ENCODE peak calls at places on chromosomes 13 and 19, in nine cellular contexts. P is activated B cell treated with CpG ODN at 0.5 μM for 24 hours; R is posterior vena cava; L is GDM1; B is NCI-H1105 treated with DMSO at 0.1 percent for 48 hours; N is fibroblast of lung; Q is activated naive CD4-positive, alpha-beta T cell treated with anti-CD3 and anti-CD28 coated beads, Interleukin-2, amount 10 ng/mL, durations not matched to agents 7 days and 5 days; W is astrocyte of the spinal cord; A is ACHN. S is an unnamed sample.

GRCh38 chr19:41307090-41307875 is 2.7 kb upstream of the CCDC97 start:
- DNase-seq in P (no peak), R (peak; percentile 36), L (no peak), B (no peak), N (no peak), Q (peak; percentile 48), W (no peak), A (no peak), S (no peak)

GRCh38 chr19:2625434-2625833 is 77.1 kb downstream of the GNG7 start:
- DNase-seq in P (no peak), R (no peak), L (no peak), B (no peak), N (no peak), Q (no peak), W (no peak), A (no peak), S (no peak)

GRCh38 chr13:113962975-113963374 is 10.9 kb downstream of the C13orf46 start:
- DNase-seq in P (no peak), R (peak; percentile 78), L (no peak), B (no peak), N (no peak), Q (no peak), W (no peak), A (no peak), S (no peak)

GRCh38 chr19:6467384-6467783 is 3.3 kb downstream of the CRB3 start:
- DNase-seq in P (no peak), R (no peak), L (no peak), B (no peak), N (no peak), Q (no peak), W (no peak), A (no peak), S (no peak)

GRCh38 chr19:37079238-37079637 is 1.0 kb downstream of the ZNF420 start:
- DNase-seq in P (no peak), R (no peak), L (no peak), B (no peak), N (no peak), Q (no peak), W (no peak), A (no peak), S (no peak)

GRCh38 chr13:91347996-91348905 is 764 bp downstream of the MIR17HG start:
- DNase-seq in P (peak; percentile 74), R (peak; percentile 88), L (peak; percentile 63), B (no peak), N (peak; percentile 33), Q (peak; percentile 70), W (no peak), A (peak; percentile 27), S (no peak)

GRCh38 chr13:32037471-32037870 is 5.9 kb downstream of the FRY start:
- DNase-seq in P (no peak), R (no peak), L (no peak), B (no peak), N (no peak), Q (no peak), W (no peak), A (no peak), S (no peak)

GRCh38 chr13:94607939-94608338 is 6.3 kb downstream of the GPR180 start:
- DNase-seq in P (no peak), R (no peak), L (no peak), B (no peak), N (no peak), Q (no peak), W (no peak), A (no peak), S (no peak)

GRCh38 chr19:6066661-6067646 is 43.3 kb downstream of the RFX2 start:
- DNase-seq in P (no peak), R (peak; percentile 98), L (peak; percentile 72), B (peak; percentile 97), N (peak; percentile 92), Q (no peak), W (peak; percentile 95), A (peak; percentile 95), S (peak; percentile 97)

GRCh38 chr19:32345261-32346207 is at the start of gene ZNF507:
- DNase-seq in P (peak; percentile 84), R (peak; percentile 94), L (peak; percentile 72), B (peak; percentile 83), N (peak; percentile 63), Q (peak; percentile 88), W (peak; percentile 76), A (peak; percentile 79), S (peak; percentile 59)

GRCh38 chr19:46928951-46929350 is 68.2 kb downstream of the ARHGAP35 start:
- DNase-seq in P (no peak), R (no peak), L (no peak), B (no peak), N (no peak), Q (no peak), W (no peak), A (no peak), S (no peak)

GRCh38 chr13:40466271-40466670 is 200.2 kb downstream of the FOXO1 start:
- DNase-seq in P (no peak), R (no peak), L (no peak), B (no peak), N (no peak), Q (no peak), W (no peak), A (no peak), S (no peak)

GRCh38 chr13:48161530-48162179 is 66.8 kb upstream of the MED4 start:
- DNase-seq in P (no peak), R (peak; percentile 84), L (no peak), B (no peak), N (no peak), Q (no peak), W (no peak), A (no peak), S (no peak)

GRCh38 chr13:32783067-32783466 is 196.8 kb downstream of the PDS5B start:
- DNase-seq in P (no peak), R (no peak), L (no peak), B (no peak), N (peak; percentile 74), Q (peak; percentile 37), W (peak; percentile 38), A (no peak), S (no peak)

GRCh38 chr19:35937345-35938281 is 1.4 kb downstream of the LRFN3 start:
- DNase-seq in P (no peak), R (no peak), L (no peak), B (no peak), N (no peak), Q (no peak), W (no peak), A (no peak), S (no peak)

GRCh38 chr13:110347535-110348308 is 40.6 kb downstream of the COL4A2 start:
- DNase-seq in P (no peak), R (peak; percentile 88), L (no peak), B (no peak), N (peak; percentile 96), Q (no peak), W (peak; percentile 84), A (peak; percentile 91), S (peak; percentile 7)

GRCh38 chr13:25742220-25742619 is 309.6 kb downstream of the SHISA2 start:
- DNase-seq in P (no peak), R (no peak), L (no peak), B (no peak), N (no peak), Q (no peak), W (no peak), A (no peak), S (no peak)

GRCh38 chr19:42879613-42880012 is at the start of gene PSG1:
- DNase-seq in P (no peak), R (no peak), L (no peak), B (no peak), N (no peak), Q (no peak), W (no peak), A (no peak), S (no peak)

GRCh38 chr13:53341144-53341510 is 312.5 kb downstream of the OLFM4 start:
- DNase-seq in P (no peak), R (no peak), L (no peak), B (no peak), N (no peak), Q (no peak), W (no peak), A (no peak), S (no peak)

GRCh38 chr19:6260912-6261636 is 18.7 kb downstream of the MLLT1 start:
- DNase-seq in P (no peak), R (peak; percentile 78), L (no peak), B (no peak), N (no peak), Q (peak; percentile 56), W (no peak), A (peak; percentile 26), S (peak; percentile 28)

GRCh38 chr13:44903596-44903995 is 85.7 kb downstream of the NUFIP1 start:
- DNase-seq in P (no peak), R (peak; percentile 94), L (no peak), B (no peak), N (peak; percentile 91), Q (no peak), W (peak; percentile 94), A (no peak), S (no peak)

GRCh38 chr19:30668521-30669155 is 296.5 kb downstream of the ZNF536 start:
- DNase-seq in P (no peak), R (no peak), L (no peak), B (no peak), N (no peak), Q (no peak), W (no peak), A (no peak), S (no peak)

GRCh38 chr19:48715681-48716171 is 3.8 kb downstream of the MAMSTR start:
- DNase-seq in P (no peak), R (no peak), L (no peak), B (no peak), N (no peak), Q (no peak), W (no peak), A (no peak), S (no peak)

GRCh38 chr19:48391100-48392005 is at the start of gene KDELR1:
- DNase-seq in P (peak; percentile 83), R (peak; percentile 92), L (peak; percentile 52), B (peak; percentile 63), N (peak; percentile 56), Q (peak; percentile 78), W (peak; percentile 62), A (peak; percentile 59), S (peak; percentile 42)

GRCh38 chr19:50490991-50491472 is 14.4 kb upstream of the GARIN5A start:
- DNase-seq in P (no peak), R (peak; percentile 54), L (no peak), B (no peak), N (no peak), Q (no peak), W (no peak), A (no peak), S (no peak)

GRCh38 chr13:72384186-72384823 is 343.1 kb downstream of the MZT1 start:
- DNase-seq in P (no peak), R (no peak), L (no peak), B (no peak), N (no peak), Q (no peak), W (no peak), A (no peak), S (peak; percentile 14)

GRCh38 chr19:54017266-54017665 is 25.8 kb downstream of the CACNG6 start:
- DNase-seq in P (no peak), R (no peak), L (no peak), B (no peak), N (peak; percentile 65), Q (no peak), W (no peak), A (no peak), S (no peak)

GRCh38 chr13:52879950-52880650 is 31.7 kb upstream of the PCDH8 start:
- DNase-seq in P (no peak), R (no peak), L (no peak), B (peak; percentile 38), N (no peak), Q (no peak), W (no peak), A (no peak), S (no peak)

GRCh38 chr13:28704282-28704681 is 14.5 kb downstream of the SLC46A3 start:
- DNase-seq in P (no peak), R (no peak), L (no peak), B (no peak), N (no peak), Q (no peak), W (no peak), A (no peak), S (no peak)

GRCh38 chr13:111252449-111253124 is 67.9 kb upstream of the TEX29 start:
- DNase-seq in P (no peak), R (no peak), L (no peak), B (no peak), N (peak; percentile 45), Q (no peak), W (peak; percentile 37), A (no peak), S (no peak)

GRCh38 chr13:49828452-49828851 is 36.0 kb upstream of the KPNA3 start:
- DNase-seq in P (no peak), R (no peak), L (peak; percentile 62), B (no peak), N (no peak), Q (no peak), W (no peak), A (no peak), S (no peak)

S was measured in HepG2.